ENCODE peak calls at places on chromosomes 3 and 15, in nine cellular contexts. C, D, Y, P, E, X, T, O and W are unnamed samples.

GRCh38 chr3:172289583-172289982 is 158.7 kb downstream of the GHSR start:
- DNase-seq in T (no peak), O (no peak), D (no peak), E (peak), C (peak), X (peak), P (no peak), Y (peak), W (no peak)

GRCh38 chr15:45906230-45906629 is 271.4 kb downstream of the SQOR start:
- DNase-seq in P (no peak), X (no peak), E (no peak), T (no peak), D (no peak), Y (no peak), O (no peak), C (no peak), W (no peak)

GRCh38 chr3:47370887-47371697 is 9.7 kb upstream of the PTPN23 start:
- DNase-seq in X (no peak), E (no peak), O (no peak), Y (peak), C (no peak), D (no peak), T (peak), P (no peak), W (no peak)

GRCh38 chr3:45473841-45474240 is 85.5 kb downstream of the LARS2 start:
- DNase-seq in P (no peak), X (no peak), E (no peak), T (no peak), O (no peak), Y (no peak), C (peak), D (peak), W (no peak)

GRCh38 chr15:66760968-66761722 is 59.1 kb downstream of the SMAD6 start:
- DNase-seq in Y (no peak), P (no peak), D (no peak), E (peak), O (no peak), X (peak), C (no peak), T (no peak), W (no peak)

GRCh38 chr3:4996223-4996765 is 17.1 kb downstream of the BHLHE40 start:
- DNase-seq in E (peak), P (no peak), T (no peak), C (no peak), Y (no peak), O (no peak), D (no peak), X (no peak), W (peak)

GRCh38 chr15:55627730-55628368 is 39.7 kb upstream of the PYGO1 start:
- DNase-seq in C (no peak), T (no peak), D (peak), Y (no peak), O (peak), E (no peak), X (no peak), P (no peak), W (no peak)

GRCh38 chr3:30688776-30689175 is 82.4 kb downstream of the TGFBR2 start:
- DNase-seq in E (no peak), D (peak), P (no peak), C (no peak), Y (no peak), X (no peak), T (no peak), O (no peak), W (no peak)

GRCh38 chr15:68620721-68621528 is 42.1 kb downstream of the CORO2B start:
- DNase-seq in T (no peak), D (peak), X (peak), Y (no peak), P (no peak), E (peak), O (no peak), C (peak), W (peak)

GRCh38 chr3:110564674-110565073 is 506.9 kb upstream of the NECTIN3 start:
- DNase-seq in E (no peak), P (no peak), X (no peak), T (no peak), O (no peak), D (peak), Y (no peak), C (no peak), W (no peak)

GRCh38 chr3:138901579-138901978 is 45.4 kb downstream of the FOXL2 start:
- DNase-seq in C (no peak), O (no peak), E (no peak), Y (no peak), T (no peak), D (no peak), X (no peak), P (no peak), W (no peak)

GRCh38 chr15:94105760-94106159 is 125.6 kb upstream of the MCTP2 start:
- DNase-seq in C (no peak), T (no peak), D (no peak), O (no peak), Y (no peak), P (no peak), E (no peak), X (no peak), W (no peak)

GRCh38 chr3:40921251-40921650 is 278.1 kb upstream of the CTNNB1 start:
- DNase-seq in P (no peak), T (no peak), D (no peak), X (no peak), O (no peak), Y (no peak), C (no peak), E (no peak), W (no peak)

GRCh38 chr3:127141921-127142730 is 50.8 kb upstream of the PRR23E start:
- DNase-seq in D (no peak), E (no peak), C (no peak), P (no peak), T (no peak), X (no peak), O (peak), Y (no peak), W (peak)

GRCh38 chr15:85280203-85280602 is 100.2 kb upstream of the AKAP13 start:
- DNase-seq in X (no peak), Y (peak), T (no peak), O (no peak), C (no peak), D (no peak), E (peak), P (no peak), W (no peak)

GRCh38 chr15:85276508-85276907 is 103.9 kb upstream of the AKAP13 start:
- DNase-seq in D (no peak), T (no peak), Y (no peak), P (no peak), X (no peak), E (no peak), O (peak), C (no peak), W (no peak)

GRCh38 chr15:85274315-85275050 is 105.9 kb upstream of the AKAP13 start:
- DNase-seq in Y (no peak), C (no peak), T (no peak), O (no peak), X (no peak), P (no peak), D (no peak), E (no peak), W (no peak)

GRCh38 chr15:85276921-85277320 is 103.5 kb upstream of the AKAP13 start:
- DNase-seq in C (no peak), X (no peak), E (no peak), P (no peak), T (no peak), Y (no peak), D (no peak), O (peak), W (no peak)

DNA sequence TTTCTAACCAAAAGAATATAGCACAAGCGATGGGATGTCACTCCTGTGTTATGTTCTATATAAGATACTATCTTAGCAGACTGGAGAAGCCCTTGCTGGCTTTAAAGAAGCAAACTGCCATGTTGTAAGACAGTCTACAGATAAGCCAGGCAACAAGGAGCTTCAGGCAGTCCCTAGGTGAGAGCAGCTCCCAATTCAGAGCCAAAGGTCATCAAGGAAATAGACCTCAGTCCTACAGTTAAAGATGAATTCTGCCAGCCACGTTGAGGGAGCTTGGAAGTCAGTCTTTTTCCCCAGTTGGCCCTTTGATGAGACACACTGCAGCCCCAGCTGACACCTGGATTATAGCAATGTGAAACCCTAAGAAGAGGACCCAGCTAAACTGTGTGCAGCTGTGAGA is 102.6 kb upstream of the AKAP13 start:
- DNase-seq in E (no peak), P (no peak), T (no peak), D (no peak), X (no peak), O (no peak), C (no peak), Y (no peak), W (no peak)
- H3K27ac ChIP-seq in E (no peak), P (no peak), T (no peak), D (no peak), X (no peak), O (no peak), C (no peak), Y (no peak), W (no peak)

DNA sequence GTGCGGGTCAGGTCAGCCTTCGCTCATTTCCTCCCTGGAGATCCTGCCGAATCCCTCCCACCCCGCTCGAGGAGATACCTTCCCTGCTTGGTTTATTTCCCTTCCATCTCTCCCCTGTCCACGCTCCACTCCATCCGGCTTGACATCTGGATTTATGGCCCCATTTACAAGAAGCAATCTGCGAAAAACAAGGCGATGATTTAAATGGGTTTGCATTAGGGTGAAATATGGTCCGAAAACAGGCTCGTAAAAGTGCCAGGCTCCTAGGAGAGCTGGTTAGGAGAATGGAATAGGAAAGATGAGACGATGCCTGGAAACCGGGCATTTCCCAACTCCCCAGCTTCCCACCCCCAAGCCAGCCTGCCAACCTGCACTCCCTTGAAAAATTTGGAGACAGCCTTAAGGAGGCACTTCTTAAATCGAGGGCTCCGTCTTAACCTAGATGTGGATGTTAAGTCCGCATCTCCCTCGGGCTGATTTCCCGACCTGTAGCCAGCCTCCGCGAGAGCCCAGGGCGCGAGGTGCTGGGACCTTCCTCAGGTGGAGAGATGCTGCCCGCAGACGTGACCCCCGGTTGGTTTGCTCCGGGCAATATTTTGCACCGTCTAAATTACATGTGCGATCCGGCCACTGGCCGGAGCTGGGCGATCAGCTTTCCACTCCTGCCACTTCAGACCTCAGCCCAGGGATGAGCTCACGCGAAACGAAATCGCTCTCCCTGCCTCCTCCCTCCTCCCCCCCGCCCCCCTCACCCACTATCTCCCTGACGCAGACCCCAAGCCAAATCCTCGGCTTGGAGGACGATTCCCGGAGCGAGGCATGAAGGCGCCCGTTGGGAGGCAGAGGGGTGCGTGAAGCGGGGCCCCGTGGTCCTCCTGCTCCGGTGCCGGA is 1.3 kb downstream of the GRM7 start:
- DNase-seq in O (no peak), Y (no peak), P (no peak), E (no peak), X (no peak), D (no peak), T (no peak), C (no peak), W (no peak)
- H3K4me3 ChIP-seq in O (no peak), Y (no peak), P (no peak), E (no peak), X (peak), D (no peak), T (no peak), C (peak), W (peak)

DNA sequence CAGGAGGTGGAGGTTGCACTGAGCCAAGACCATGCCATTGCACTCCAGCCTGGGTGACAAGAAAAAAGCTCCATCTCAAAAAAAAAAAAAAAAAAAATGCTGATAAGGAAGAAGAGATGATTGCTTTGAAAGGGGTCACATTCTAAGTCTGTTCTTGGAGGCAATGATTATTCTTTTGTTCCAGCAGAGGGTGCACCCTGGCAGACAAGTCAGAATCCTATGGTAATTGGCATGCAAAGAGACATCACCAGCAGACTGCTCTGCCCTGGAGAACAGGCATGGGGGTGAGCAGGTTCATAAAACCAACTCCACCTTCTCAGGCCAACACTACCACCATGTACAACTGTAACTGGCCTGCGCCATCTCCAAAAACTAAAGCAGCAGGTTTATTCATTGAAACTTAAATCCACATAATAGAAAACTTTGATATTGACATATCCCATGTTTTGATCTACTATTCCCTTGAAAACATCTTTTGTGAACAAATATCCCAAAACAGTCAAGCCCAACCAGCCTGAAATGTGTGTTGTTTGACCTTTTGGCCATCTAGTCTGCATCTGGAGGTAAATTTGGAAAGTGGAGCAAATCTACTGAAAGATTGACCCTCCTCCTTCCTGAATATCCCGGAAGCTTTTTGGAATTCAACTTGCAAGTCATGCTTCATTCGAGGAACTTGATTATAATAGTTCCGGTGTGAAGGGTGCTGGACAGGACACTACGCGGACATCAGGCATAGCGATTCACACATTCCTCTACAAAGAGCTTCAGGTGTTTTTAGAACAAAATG is 100.3 kb downstream of the MECOM start:
- DNase-seq in D (no peak), T (no peak), X (no peak), C (no peak), Y (no peak), E (no peak), O (peak), P (no peak), W (no peak)
- TF ChIP-seq CTCF in D (no peak), T (no peak), X (no peak), C (no peak), Y (peak), E (peak), O (peak), P (no peak), W (no peak)

DNA sequence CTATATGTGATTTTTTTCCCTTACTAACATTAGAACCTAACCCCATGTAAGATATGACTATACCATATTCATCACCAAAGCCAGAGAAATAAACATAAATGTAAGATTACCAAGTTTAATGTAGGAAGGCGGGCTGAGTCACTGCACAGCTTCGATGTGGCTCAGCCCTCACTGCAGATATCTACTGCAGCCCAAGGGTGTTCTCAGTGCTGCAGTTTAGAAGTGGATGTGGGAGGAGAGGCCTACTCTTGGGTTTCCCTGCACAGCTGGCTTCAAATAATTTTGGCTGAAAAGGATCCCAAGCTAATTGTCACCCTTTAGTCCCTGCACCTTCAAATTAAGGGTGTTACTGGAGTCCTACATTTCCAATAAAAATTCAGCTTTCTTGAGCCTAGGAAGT is 9.2 kb downstream of the ARPP19 start:
- DNase-seq in C (no peak), Y (no peak), E (no peak), P (no peak), T (no peak), X (no peak), O (no peak), D (peak), W (no peak)
- H3K27ac ChIP-seq in C (no peak), Y (no peak), E (no peak), P (no peak), T (no peak), X (no peak), O (no peak), D (no peak), W (no peak)

DNA sequence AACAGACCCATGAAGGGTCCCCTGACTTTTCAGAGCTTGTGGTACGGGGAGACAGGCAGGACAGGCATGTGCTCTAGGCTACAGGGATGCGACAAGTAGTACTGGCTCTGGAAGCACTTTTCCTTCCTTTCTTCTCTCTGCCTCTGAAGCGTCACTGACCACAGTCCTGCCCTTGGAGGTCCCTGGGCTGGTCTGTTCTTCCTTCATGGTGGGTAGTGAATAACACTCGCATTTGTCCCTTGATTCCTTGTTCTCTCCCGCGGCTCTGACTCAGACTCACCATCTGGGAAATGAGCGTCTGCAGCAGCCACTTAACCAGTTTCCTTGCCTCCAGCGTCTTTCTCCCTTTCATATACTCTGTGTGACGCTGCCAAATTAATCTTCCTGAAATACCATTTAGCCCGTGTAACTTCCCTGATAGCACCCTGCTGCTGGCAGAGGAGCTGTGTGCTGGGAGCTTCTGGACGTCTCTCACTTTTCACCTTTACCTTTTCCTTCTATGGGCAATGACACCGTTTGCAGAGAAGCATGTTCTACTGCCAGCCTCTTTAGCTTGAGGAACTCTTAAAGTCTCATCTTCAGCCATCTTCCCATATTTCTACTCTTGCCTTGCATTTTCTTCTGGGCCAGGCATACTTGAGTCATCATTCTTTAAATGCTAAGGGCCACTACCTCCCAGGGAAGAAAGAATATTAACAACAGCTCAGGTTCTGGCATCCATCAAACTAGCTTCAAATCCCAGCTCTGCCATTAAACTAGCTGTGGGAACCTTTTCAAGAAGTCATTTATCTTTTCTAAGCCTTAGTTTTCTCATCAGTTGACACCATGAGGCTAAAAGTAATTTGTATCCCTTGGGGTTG is 33.6 kb downstream of the TMEM45A start:
- DNase-seq in C (no peak), O (peak), E (peak), P (no peak), X (no peak), D (peak), T (no peak), Y (no peak), W (no peak)
- H3K4me3 ChIP-seq in C (no peak), O (no peak), E (no peak), P (no peak), X (no peak), D (no peak), T (no peak), Y (no peak), W (no peak)

GRCh38 chr3:154022603-154023002 is 98.6 kb upstream of the ARHGEF26 start:
- DNase-seq in D (no peak), Y (no peak), O (no peak), C (no peak), T (no peak), E (no peak), X (no peak), P (no peak), W (no peak)

GRCh38 chr3:154023148-154023547 is 98.0 kb upstream of the ARHGEF26 start:
- DNase-seq in P (no peak), X (no peak), C (no peak), D (no peak), Y (no peak), O (no peak), T (no peak), E (no peak), W (no peak)

GRCh38 chr3:154015307-154015706 is 105.9 kb upstream of the ARHGEF26 start:
- DNase-seq in X (no peak), Y (no peak), O (peak), P (no peak), D (no peak), C (no peak), E (no peak), T (no peak), W (no peak)

DNA sequence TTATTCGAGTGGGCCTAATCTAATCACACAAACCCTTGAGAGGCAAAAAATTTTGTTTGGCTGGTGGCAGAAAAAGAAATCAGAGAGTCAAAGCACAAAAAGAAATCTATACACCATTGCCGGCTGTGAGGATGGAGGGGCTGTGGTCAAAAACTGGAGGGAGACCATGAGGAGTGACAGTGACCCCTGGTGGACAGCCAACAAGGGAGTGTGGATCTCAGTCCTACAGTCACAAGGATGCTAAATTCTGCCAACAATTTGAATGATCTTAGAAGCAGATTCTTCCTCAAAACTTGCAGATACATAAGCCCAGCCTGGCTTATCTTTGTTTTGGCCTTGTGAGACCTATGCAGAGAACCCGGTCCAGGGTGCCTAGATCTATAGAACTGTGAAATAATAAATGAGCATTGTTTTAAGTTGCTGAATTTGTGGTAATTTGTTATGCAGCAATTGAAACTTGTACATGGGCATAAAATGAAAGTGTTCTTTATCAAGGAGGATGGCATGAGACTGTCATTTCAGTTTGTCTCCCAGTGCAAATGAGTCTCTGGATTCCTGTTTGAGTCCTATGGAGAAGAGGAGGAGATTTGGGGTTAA is 103.0 kb upstream of the ARHGEF26 start:
- DNase-seq in O (peak), P (peak), D (peak), Y (peak), X (no peak), E (no peak), T (peak), C (no peak), W (no peak)
- TF ChIP-seq CTCF in O (peak), P (no peak), D (peak), Y (peak), X (no peak), E (peak), T (peak), C (no peak), W (peak)